ENCODE peak calls at places on chromosomes 6 and 20, in nine cellular contexts. One of them, this sample, is unnamed.

GRCh38 chr20:37392441-37393195 is 46.7 kb downstream of the SRC start:
- DNase-seq in testis: no peak
- DNase-seq in cardiac fibroblast: peak
- DNase-seq in AG04450: no peak
- DNase-seq in nephron progenitor cell: no peak
- DNase-seq in CD4-positive, alpha-beta T cell: no peak
- DNase-seq in lower leg skin: no peak
- DNase-seq in Calu3: no peak
- DNase-seq in GM10248: no peak
- DNase-seq in this sample: peak

GRCh38 chr6:113050979-113051378 is 703.8 kb downstream of the RFPL4B start:
- DNase-seq in testis: no peak
- DNase-seq in cardiac fibroblast: no peak
- DNase-seq in AG04450: no peak
- DNase-seq in nephron progenitor cell: peak
- DNase-seq in CD4-positive, alpha-beta T cell: no peak
- DNase-seq in lower leg skin: no peak
- DNase-seq in Calu3: no peak
- DNase-seq in GM10248: no peak
- DNase-seq in this sample: no peak

GRCh38 chr6:156449128-156449527 is 328.1 kb upstream of the ARID1B start:
- DNase-seq in testis: no peak
- DNase-seq in cardiac fibroblast: no peak
- DNase-seq in AG04450: no peak
- DNase-seq in nephron progenitor cell: no peak
- DNase-seq in CD4-positive, alpha-beta T cell: no peak
- DNase-seq in lower leg skin: peak
- DNase-seq in Calu3: no peak
- DNase-seq in GM10248: no peak
- DNase-seq in this sample: no peak

GRCh38 chr6:140960566-140960965 is 1172.2 kb upstream of the GJE1 start:
- DNase-seq in testis: no peak
- DNase-seq in cardiac fibroblast: peak
- DNase-seq in AG04450: no peak
- DNase-seq in nephron progenitor cell: no peak
- DNase-seq in CD4-positive, alpha-beta T cell: no peak
- DNase-seq in lower leg skin: no peak
- DNase-seq in Calu3: no peak
- DNase-seq in GM10248: no peak
- DNase-seq in this sample: no peak

GRCh38 chr6:146546440-146546839 is 2.8 kb downstream of the RAB32 start:
- DNase-seq in testis: no peak
- DNase-seq in cardiac fibroblast: peak
- DNase-seq in AG04450: peak
- DNase-seq in nephron progenitor cell: no peak
- DNase-seq in CD4-positive, alpha-beta T cell: no peak
- DNase-seq in lower leg skin: peak
- DNase-seq in Calu3: peak
- DNase-seq in GM10248: no peak
- DNase-seq in this sample: no peak

GRCh38 chr6:26034901-26035300 is 52.3 kb upstream of the HFE start:
- DNase-seq in testis: no peak
- DNase-seq in cardiac fibroblast: no peak
- DNase-seq in AG04450: no peak
- DNase-seq in nephron progenitor cell: no peak
- DNase-seq in CD4-positive, alpha-beta T cell: no peak
- DNase-seq in lower leg skin: no peak
- DNase-seq in Calu3: no peak
- DNase-seq in GM10248: no peak
- DNase-seq in this sample: no peak

GRCh38 chr20:47598911-47599745 is 97.4 kb downstream of the NCOA3 start:
- DNase-seq in testis: no peak
- DNase-seq in cardiac fibroblast: no peak
- DNase-seq in AG04450: no peak
- DNase-seq in nephron progenitor cell: no peak
- DNase-seq in CD4-positive, alpha-beta T cell: no peak
- DNase-seq in lower leg skin: no peak
- DNase-seq in Calu3: no peak
- DNase-seq in GM10248: no peak
- DNase-seq in this sample: no peak

GRCh38 chr20:2817891-2818595 is 1.9 kb downstream of the TMEM239 start:
- DNase-seq in testis: peak
- DNase-seq in cardiac fibroblast: no peak
- DNase-seq in AG04450: no peak
- DNase-seq in nephron progenitor cell: no peak
- DNase-seq in CD4-positive, alpha-beta T cell: no peak
- DNase-seq in lower leg skin: no peak
- DNase-seq in Calu3: no peak
- DNase-seq in GM10248: no peak
- DNase-seq in this sample: no peak

GRCh38 chr6:166626177-166627038 is 643 bp downstream of the RPS6KA2 start:
- DNase-seq in testis: peak
- DNase-seq in cardiac fibroblast: peak
- DNase-seq in AG04450: no peak
- DNase-seq in nephron progenitor cell: peak
- DNase-seq in CD4-positive, alpha-beta T cell: peak
- DNase-seq in lower leg skin: no peak
- DNase-seq in Calu3: peak
- DNase-seq in GM10248: peak
- DNase-seq in this sample: peak

GRCh38 chr20:31593221-31594001 is 11.7 kb upstream of the ID1 start:
- DNase-seq in testis: no peak
- DNase-seq in cardiac fibroblast: peak
- DNase-seq in AG04450: no peak
- DNase-seq in nephron progenitor cell: no peak
- DNase-seq in CD4-positive, alpha-beta T cell: no peak
- DNase-seq in lower leg skin: peak
- DNase-seq in Calu3: peak
- DNase-seq in GM10248: no peak
- DNase-seq in this sample: peak

GRCh38 chr6:33740794-33741193 is 5.9 kb downstream of the IP6K3 start:
- DNase-seq in testis: no peak
- DNase-seq in cardiac fibroblast: no peak
- DNase-seq in AG04450: no peak
- DNase-seq in nephron progenitor cell: no peak
- DNase-seq in CD4-positive, alpha-beta T cell: no peak
- DNase-seq in lower leg skin: no peak
- DNase-seq in Calu3: no peak
- DNase-seq in GM10248: no peak
- DNase-seq in this sample: no peak

GRCh38 chr20:39291301-39291700 is 329.2 kb downstream of the DHX35 start:
- DNase-seq in testis: no peak
- DNase-seq in cardiac fibroblast: no peak
- DNase-seq in AG04450: no peak
- DNase-seq in nephron progenitor cell: no peak
- DNase-seq in CD4-positive, alpha-beta T cell: no peak
- DNase-seq in lower leg skin: peak
- DNase-seq in Calu3: no peak
- DNase-seq in GM10248: no peak
- DNase-seq in this sample: no peak

GRCh38 chr20:56373942-56374341 is 15.2 kb downstream of the FAM210B start:
- DNase-seq in testis: no peak
- DNase-seq in cardiac fibroblast: peak
- DNase-seq in AG04450: peak
- DNase-seq in nephron progenitor cell: no peak
- DNase-seq in CD4-positive, alpha-beta T cell: no peak
- DNase-seq in lower leg skin: no peak
- DNase-seq in Calu3: peak
- DNase-seq in GM10248: no peak
- DNase-seq in this sample: peak

GRCh38 chr20:63519765-63520593 is 586 bp upstream of the PPDPF start:
- DNase-seq in testis: peak
- DNase-seq in cardiac fibroblast: no peak
- DNase-seq in AG04450: no peak
- DNase-seq in nephron progenitor cell: peak
- DNase-seq in CD4-positive, alpha-beta T cell: peak
- DNase-seq in lower leg skin: peak
- DNase-seq in Calu3: peak
- DNase-seq in GM10248: peak
- DNase-seq in this sample: peak

GRCh38 chr20:63522091-63522868 is 1.7 kb downstream of the PPDPF start:
- DNase-seq in testis: no peak
- DNase-seq in cardiac fibroblast: no peak
- DNase-seq in AG04450: no peak
- DNase-seq in nephron progenitor cell: no peak
- DNase-seq in CD4-positive, alpha-beta T cell: no peak
- DNase-seq in lower leg skin: no peak
- DNase-seq in Calu3: no peak
- DNase-seq in GM10248: no peak
- DNase-seq in this sample: no peak

GRCh38 chr20:63520594-63520938 is at the start of gene PPDPF:
- DNase-seq in testis: peak
- DNase-seq in cardiac fibroblast: peak
- DNase-seq in AG04450: peak
- DNase-seq in nephron progenitor cell: peak
- DNase-seq in CD4-positive, alpha-beta T cell: peak
- DNase-seq in lower leg skin: peak
- DNase-seq in Calu3: peak
- DNase-seq in GM10248: peak
- DNase-seq in this sample: peak

GRCh38 chr20:63521602-63522001 is 1.0 kb downstream of the PPDPF start:
- DNase-seq in testis: no peak
- DNase-seq in cardiac fibroblast: peak
- DNase-seq in AG04450: no peak
- DNase-seq in nephron progenitor cell: no peak
- DNase-seq in CD4-positive, alpha-beta T cell: no peak
- DNase-seq in lower leg skin: no peak
- DNase-seq in Calu3: no peak
- DNase-seq in GM10248: no peak
- DNase-seq in this sample: no peak

GRCh38 chr20:63520939-63521601 is 505 bp downstream of the PPDPF start:
- DNase-seq in testis: peak
- DNase-seq in cardiac fibroblast: peak
- DNase-seq in AG04450: no peak
- DNase-seq in nephron progenitor cell: peak
- DNase-seq in CD4-positive, alpha-beta T cell: peak
- DNase-seq in lower leg skin: peak
- DNase-seq in Calu3: peak
- DNase-seq in GM10248: peak
- DNase-seq in this sample: peak
- TF ChIP-seq CTCF in testis: no peak
- TF ChIP-seq CTCF in cardiac fibroblast: no peak
- TF ChIP-seq CTCF in AG04450: no peak
- TF ChIP-seq CTCF in nephron progenitor cell: no peak
- TF ChIP-seq CTCF in CD4-positive, alpha-beta T cell: no peak
- TF ChIP-seq CTCF in lower leg skin: no peak
- TF ChIP-seq CTCF in Calu3: no peak
- TF ChIP-seq CTCF in GM10248: peak
- TF ChIP-seq CTCF in this sample: no peak

DNA sequence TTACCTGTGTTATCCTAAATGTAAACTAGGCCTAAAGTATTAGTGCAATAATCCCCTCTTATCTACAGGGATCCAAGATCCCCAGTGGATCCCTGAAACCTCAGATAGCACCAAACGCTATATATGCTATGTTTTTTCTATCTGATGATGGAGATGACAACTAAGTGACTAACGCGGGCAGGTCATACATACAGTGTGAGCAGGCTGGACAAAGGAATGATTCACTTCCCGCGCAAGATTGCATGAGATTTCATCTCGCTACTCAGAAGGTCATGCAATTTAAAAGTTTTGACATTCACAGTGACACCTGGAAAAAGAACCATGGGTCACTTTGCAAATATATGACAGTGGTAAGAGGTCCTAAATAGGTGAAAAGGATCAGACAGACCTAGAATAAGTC is 875.9 kb downstream of the HACE1 start:
- DNase-seq in testis: no peak
- DNase-seq in cardiac fibroblast: no peak
- DNase-seq in AG04450: no peak
- DNase-seq in nephron progenitor cell: no peak
- DNase-seq in CD4-positive, alpha-beta T cell: no peak
- DNase-seq in lower leg skin: no peak
- DNase-seq in Calu3: no peak
- DNase-seq in GM10248: no peak
- DNase-seq in this sample: no peak
- TF ChIP-seq CTCF in testis: no peak
- TF ChIP-seq CTCF in cardiac fibroblast: no peak
- TF ChIP-seq CTCF in AG04450: no peak
- TF ChIP-seq CTCF in nephron progenitor cell: no peak
- TF ChIP-seq CTCF in CD4-positive, alpha-beta T cell: no peak
- TF ChIP-seq CTCF in lower leg skin: no peak
- TF ChIP-seq CTCF in Calu3: no peak
- TF ChIP-seq CTCF in GM10248: no peak
- TF ChIP-seq CTCF in this sample: no peak

GRCh38 chr6:30101939-30102700 is 10.8 kb downstream of the TRIM31 start:
- DNase-seq in testis: peak
- DNase-seq in cardiac fibroblast: peak
- DNase-seq in AG04450: peak
- DNase-seq in nephron progenitor cell: peak
- DNase-seq in CD4-positive, alpha-beta T cell: peak
- DNase-seq in lower leg skin: peak
- DNase-seq in Calu3: peak
- DNase-seq in GM10248: peak
- DNase-seq in this sample: peak
- TF ChIP-seq CTCF in testis: no peak
- TF ChIP-seq CTCF in cardiac fibroblast: peak
- TF ChIP-seq CTCF in AG04450: no peak
- TF ChIP-seq CTCF in nephron progenitor cell: no peak
- TF ChIP-seq CTCF in CD4-positive, alpha-beta T cell: no peak
- TF ChIP-seq CTCF in lower leg skin: no peak
- TF ChIP-seq CTCF in Calu3: no peak
- TF ChIP-seq CTCF in GM10248: peak
- TF ChIP-seq CTCF in this sample: no peak

GRCh38 chr6:131784561-131784960 is 23.3 kb upstream of the ENPP1 start:
- DNase-seq in testis: no peak
- DNase-seq in cardiac fibroblast: no peak
- DNase-seq in AG04450: no peak
- DNase-seq in nephron progenitor cell: no peak
- DNase-seq in CD4-positive, alpha-beta T cell: no peak
- DNase-seq in lower leg skin: peak
- DNase-seq in Calu3: no peak
- DNase-seq in GM10248: no peak
- DNase-seq in this sample: no peak

GRCh38 chr6:131780600-131780999 is 27.2 kb upstream of the ENPP1 start:
- DNase-seq in testis: no peak
- DNase-seq in cardiac fibroblast: no peak
- DNase-seq in AG04450: no peak
- DNase-seq in nephron progenitor cell: no peak
- DNase-seq in CD4-positive, alpha-beta T cell: no peak
- DNase-seq in lower leg skin: no peak
- DNase-seq in Calu3: no peak
- DNase-seq in GM10248: no peak
- DNase-seq in this sample: no peak

GRCh38 chr6:131779304-131779703 is 28.5 kb upstream of the ENPP1 start:
- DNase-seq in testis: no peak
- DNase-seq in cardiac fibroblast: no peak
- DNase-seq in AG04450: no peak
- DNase-seq in nephron progenitor cell: no peak
- DNase-seq in CD4-positive, alpha-beta T cell: no peak
- DNase-seq in lower leg skin: no peak
- DNase-seq in Calu3: no peak
- DNase-seq in GM10248: no peak
- DNase-seq in this sample: no peak

GRCh38 chr6:131781717-131782116 is 26.1 kb upstream of the ENPP1 start:
- DNase-seq in testis: no peak
- DNase-seq in cardiac fibroblast: no peak
- DNase-seq in AG04450: no peak
- DNase-seq in nephron progenitor cell: no peak
- DNase-seq in CD4-positive, alpha-beta T cell: no peak
- DNase-seq in lower leg skin: no peak
- DNase-seq in Calu3: no peak
- DNase-seq in GM10248: no peak
- DNase-seq in this sample: no peak

GRCh38 chr6:131782764-131783163 is 25.1 kb upstream of the ENPP1 start:
- DNase-seq in testis: no peak
- DNase-seq in cardiac fibroblast: no peak
- DNase-seq in AG04450: no peak
- DNase-seq in nephron progenitor cell: no peak
- DNase-seq in CD4-positive, alpha-beta T cell: no peak
- DNase-seq in lower leg skin: no peak
- DNase-seq in Calu3: peak
- DNase-seq in GM10248: no peak
- DNase-seq in this sample: no peak
- TF ChIP-seq CTCF in testis: no peak
- TF ChIP-seq CTCF in cardiac fibroblast: no peak
- TF ChIP-seq CTCF in AG04450: no peak
- TF ChIP-seq CTCF in nephron progenitor cell: no peak
- TF ChIP-seq CTCF in CD4-positive, alpha-beta T cell: no peak
- TF ChIP-seq CTCF in lower leg skin: no peak
- TF ChIP-seq CTCF in Calu3: peak
- TF ChIP-seq CTCF in GM10248: no peak
- TF ChIP-seq CTCF in this sample: no peak